ENCODE peak calls at places on chromosomes 7 and 10, in four cellular contexts. One of them, this sample, is unnamed.

GRCh38 chr7:99132922-99133321 is 11.0 kb downstream of the SMURF1 start:
- DNase-seq in PC-9: no peak
- DNase-seq in cardiac muscle cell: no peak
- DNase-seq in BJ: no peak
- DNase-seq in this sample: no peak

GRCh38 chr7:28132959-28133745 is 47.4 kb downstream of the JAZF1 start:
- DNase-seq in PC-9: no peak
- DNase-seq in cardiac muscle cell: peak
- DNase-seq in BJ: no peak
- DNase-seq in this sample: no peak

GRCh38 chr7:53504914-53505313 is 469.5 kb downstream of the POM121L12 start:
- DNase-seq in PC-9: no peak
- DNase-seq in cardiac muscle cell: no peak
- DNase-seq in BJ: no peak
- DNase-seq in this sample: no peak

GRCh38 chr7:135930565-135931423 is 46.4 kb downstream of the MTPN start:
- DNase-seq in PC-9: no peak
- DNase-seq in cardiac muscle cell: peak
- DNase-seq in BJ: peak
- DNase-seq in this sample: no peak

GRCh38 chr10:133438711-133439273 is 14.4 kb upstream of the SPRN start:
- DNase-seq in PC-9: no peak
- DNase-seq in cardiac muscle cell: peak
- DNase-seq in BJ: no peak
- DNase-seq in this sample: no peak

GRCh38 chr10:129583831-129584230 is 116.8 kb downstream of the MGMT start:
- DNase-seq in PC-9: no peak
- DNase-seq in cardiac muscle cell: no peak
- DNase-seq in BJ: no peak
- DNase-seq in this sample: peak

GRCh38 chr10:95560288-95561199 is 627 bp downstream of the SORBS1 start:
- DNase-seq in PC-9: peak
- DNase-seq in cardiac muscle cell: peak
- DNase-seq in BJ: no peak
- DNase-seq in this sample: no peak

GRCh38 chr7:98922392-98923107 is 44.2 kb downstream of the TRRAP start:
- DNase-seq in PC-9: no peak
- DNase-seq in cardiac muscle cell: peak
- DNase-seq in BJ: no peak
- DNase-seq in this sample: no peak

GRCh38 chr10:102731222-102731800 is 12.4 kb upstream of the WBP1L start:
- DNase-seq in PC-9: no peak
- DNase-seq in cardiac muscle cell: no peak
- DNase-seq in BJ: no peak
- DNase-seq in this sample: no peak

GRCh38 chr10:68296833-68297232 is 35.0 kb upstream of the HNRNPH3 start:
- DNase-seq in PC-9: no peak
- DNase-seq in cardiac muscle cell: no peak
- DNase-seq in BJ: peak
- DNase-seq in this sample: no peak

GRCh38 chr7:108280136-108280535 is 150.0 kb upstream of the LAMB4 start:
- DNase-seq in PC-9: no peak
- DNase-seq in cardiac muscle cell: peak
- DNase-seq in BJ: no peak
- DNase-seq in this sample: no peak

GRCh38 chr7:80216996-80217842 is 82.6 kb downstream of the GNAI1 start:
- DNase-seq in PC-9: no peak
- DNase-seq in cardiac muscle cell: no peak
- DNase-seq in BJ: no peak
- DNase-seq in this sample: no peak

GRCh38 chr7:149854611-149855367 is 16.6 kb downstream of the ZNF862 start:
- DNase-seq in PC-9: peak
- DNase-seq in cardiac muscle cell: peak
- DNase-seq in BJ: no peak
- DNase-seq in this sample: no peak

GRCh38 chr7:93198472-93198871 is 27.8 kb downstream of the HEPACAM2 start:
- DNase-seq in PC-9: no peak
- DNase-seq in cardiac muscle cell: no peak
- DNase-seq in BJ: no peak
- DNase-seq in this sample: no peak

GRCh38 chr10:127979017-127979416 is 72.1 kb downstream of the PTPRE start:
- DNase-seq in PC-9: no peak
- DNase-seq in cardiac muscle cell: peak
- DNase-seq in BJ: no peak
- DNase-seq in this sample: no peak

GRCh38 chr7:130144632-130145171 is 60.5 kb downstream of the TMEM209 start:
- DNase-seq in PC-9: peak
- DNase-seq in cardiac muscle cell: peak
- DNase-seq in BJ: peak
- DNase-seq in this sample: no peak

GRCh38 chr7:16071246-16071857 is 350.0 kb downstream of the CRPPA start:
- DNase-seq in PC-9: peak
- DNase-seq in cardiac muscle cell: peak
- DNase-seq in BJ: no peak
- DNase-seq in this sample: no peak

GRCh38 chr10:96454184-96454583 is 59.5 kb downstream of the TLL2 start:
- DNase-seq in PC-9: no peak
- DNase-seq in cardiac muscle cell: no peak
- DNase-seq in BJ: no peak
- DNase-seq in this sample: no peak

GRCh38 chr10:26225322-26225721 is 8.7 kb downstream of the GAD2 start:
- DNase-seq in PC-9: no peak
- DNase-seq in cardiac muscle cell: no peak
- DNase-seq in BJ: no peak
- DNase-seq in this sample: no peak

GRCh38 chr10:59879363-59879935 is 26.9 kb downstream of the CCDC6 start:
- DNase-seq in PC-9: no peak
- DNase-seq in cardiac muscle cell: no peak
- DNase-seq in BJ: no peak
- DNase-seq in this sample: no peak

DNA sequence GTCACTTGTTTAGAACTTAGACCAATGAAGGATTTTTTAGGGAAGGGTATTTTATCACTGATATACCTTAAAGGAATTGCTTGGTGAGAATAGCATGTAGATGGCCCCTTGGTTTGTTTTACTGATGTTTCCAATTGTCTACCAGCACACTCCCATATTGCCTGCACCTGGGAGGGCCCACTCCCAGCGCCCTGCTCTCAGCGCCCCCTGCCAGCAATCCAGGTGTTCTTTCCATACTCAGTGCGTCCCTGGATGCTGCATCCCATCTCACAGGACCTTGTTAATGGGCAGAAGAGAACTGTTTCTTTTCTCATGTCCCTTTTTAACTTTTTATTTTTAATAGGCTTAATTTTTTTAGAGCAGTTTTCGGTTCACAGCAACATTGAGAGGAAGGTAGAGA is 24.1 kb upstream of the SFRP5 start:
- DNase-seq in PC-9: no peak
- DNase-seq in cardiac muscle cell: no peak
- DNase-seq in BJ: no peak
- DNase-seq in this sample: no peak
- TF ChIP-seq CTCF in PC-9: no peak
- TF ChIP-seq CTCF in cardiac muscle cell: no peak
- TF ChIP-seq CTCF in BJ: no peak
- TF ChIP-seq CTCF in this sample: no peak

GRCh38 chr7:31073486-31074383 is 21.6 kb downstream of the ADCYAP1R1 start:
- DNase-seq in PC-9: no peak
- DNase-seq in cardiac muscle cell: no peak
- DNase-seq in BJ: no peak
- DNase-seq in this sample: peak
- TF ChIP-seq CTCF in PC-9: no peak
- TF ChIP-seq CTCF in cardiac muscle cell: no peak
- TF ChIP-seq CTCF in BJ: no peak
- TF ChIP-seq CTCF in this sample: no peak

GRCh38 chr10:50063100-50063499 is 4.7 kb upstream of the WASHC2A start:
- DNase-seq in PC-9: no peak
- DNase-seq in cardiac muscle cell: no peak
- DNase-seq in BJ: no peak
- DNase-seq in this sample: no peak
- TF ChIP-seq CTCF in PC-9: no peak
- TF ChIP-seq CTCF in cardiac muscle cell: peak
- TF ChIP-seq CTCF in BJ: no peak
- TF ChIP-seq CTCF in this sample: no peak

GRCh38 chr7:77565917-77566316 is 28.8 kb downstream of the PTPN12 start:
- DNase-seq in PC-9: no peak
- DNase-seq in cardiac muscle cell: peak
- DNase-seq in BJ: no peak
- DNase-seq in this sample: no peak

GRCh38 chr7:77571791-77572190 is 34.7 kb downstream of the PTPN12 start:
- DNase-seq in PC-9: no peak
- DNase-seq in cardiac muscle cell: no peak
- DNase-seq in BJ: no peak
- DNase-seq in this sample: no peak

GRCh38 chr7:77566421-77566820 is 29.3 kb downstream of the PTPN12 start:
- DNase-seq in PC-9: no peak
- DNase-seq in cardiac muscle cell: no peak
- DNase-seq in BJ: no peak
- DNase-seq in this sample: no peak

GRCh38 chr7:77570330-77571011 is 33.4 kb downstream of the PTPN12 start:
- DNase-seq in PC-9: no peak
- DNase-seq in cardiac muscle cell: peak
- DNase-seq in BJ: peak
- DNase-seq in this sample: no peak

GRCh38 chr7:77569514-77570232 is 32.6 kb downstream of the PTPN12 start:
- DNase-seq in PC-9: no peak
- DNase-seq in cardiac muscle cell: peak
- DNase-seq in BJ: no peak
- DNase-seq in this sample: no peak
- TF ChIP-seq CTCF in PC-9: no peak
- TF ChIP-seq CTCF in cardiac muscle cell: no peak
- TF ChIP-seq CTCF in BJ: no peak
- TF ChIP-seq CTCF in this sample: no peak

DNA sequence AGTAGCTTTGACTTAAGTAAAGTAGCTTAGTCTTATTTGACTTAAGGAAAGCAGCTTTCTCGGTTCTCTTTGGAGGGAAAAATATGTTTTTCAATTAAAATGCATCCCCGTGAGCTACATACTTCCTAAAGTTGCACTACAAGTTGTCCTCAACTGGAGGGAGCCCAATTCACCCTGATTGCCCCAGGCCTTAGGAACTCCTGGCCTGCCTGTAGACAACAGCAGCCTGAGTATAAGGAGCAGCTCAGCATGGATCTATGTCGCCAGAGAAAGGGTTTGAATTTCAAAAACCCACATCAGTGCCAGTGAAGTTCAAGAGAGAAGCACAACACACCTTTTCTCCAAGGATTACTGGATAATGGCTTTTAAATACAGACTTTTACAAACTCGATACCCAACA is 772.0 kb downstream of the TNS3 start:
- DNase-seq in PC-9: no peak
- DNase-seq in cardiac muscle cell: no peak
- DNase-seq in BJ: no peak
- DNase-seq in this sample: no peak
- TF ChIP-seq CTCF in PC-9: no peak
- TF ChIP-seq CTCF in cardiac muscle cell: no peak
- TF ChIP-seq CTCF in BJ: no peak
- TF ChIP-seq CTCF in this sample: no peak

GRCh38 chr7:100275120-100275519 is 32.4 kb upstream of the SPDYE3 start:
- DNase-seq in PC-9: no peak
- DNase-seq in cardiac muscle cell: no peak
- DNase-seq in BJ: no peak
- DNase-seq in this sample: no peak
- TF ChIP-seq CTCF in PC-9: no peak
- TF ChIP-seq CTCF in cardiac muscle cell: no peak
- TF ChIP-seq CTCF in BJ: no peak
- TF ChIP-seq CTCF in this sample: no peak

This sample was measured in chondrocyte.